ENCODE peak calls at places on chromosomes 2 and 18, in four cellular contexts. U is heart left ventricle, H is uterus, V is adrenal gland. Q is an unnamed sample.

GRCh38 chr2:164898475-164898874 is 56.9 kb downstream of the SLC38A11 start:
- DNase-seq in U (no peak), H (no peak), V (peak), Q (no peak)

GRCh38 chr18:49963217-49963616 is 149.9 kb upstream of the ACAA2 start:
- DNase-seq in U (no peak), H (no peak), V (no peak), Q (no peak)

GRCh38 chr2:37583867-37584266 is 87.6 kb downstream of the CDC42EP3 start:
- DNase-seq in U (no peak), H (no peak), V (no peak), Q (no peak)

GRCh38 chr2:69057660-69058059 is 44.7 kb downstream of the ANTXR1 start:
- DNase-seq in U (no peak), H (no peak), V (no peak), Q (no peak)

GRCh38 chr2:28117104-28117596 is 226.6 kb downstream of the BABAM2 start:
- DNase-seq in U (no peak), H (no peak), V (no peak), Q (no peak)

GRCh38 chr2:188610827-188611226 is 319.2 kb downstream of the GULP1 start:
- DNase-seq in U (no peak), H (no peak), V (no peak), Q (no peak)

GRCh38 chr2:149611100-149611820 is 23.7 kb upstream of the MMADHC start:
- DNase-seq in U (no peak), H (no peak), V (no peak), Q (no peak)

GRCh38 chr18:75005622-75006021 is 203.3 kb downstream of the PTGR3 start:
- DNase-seq in U (no peak), H (no peak), V (no peak), Q (no peak)

GRCh38 chr2:47297767-47298401 is 105.1 kb upstream of the MSH2 start:
- DNase-seq in U (no peak), H (no peak), V (no peak), Q (no peak)

GRCh38 chr2:88003074-88003755 is 13.1 kb downstream of the RNU2-63P start:
- DNase-seq in U (no peak), H (no peak), V (no peak), Q (no peak)

GRCh38 chr2:27249891-27250651 is 12.8 kb downstream of the SLC30A3 start:
- DNase-seq in U (peak), H (no peak), V (peak), Q (no peak)

GRCh38 chr2:20052872-20053281 is 1.4 kb upstream of the LAPTM4A start:
- DNase-seq in U (peak), H (peak), V (peak), Q (no peak)

GRCh38 chr2:20050104-20050711 is 1.2 kb downstream of the LAPTM4A start:
- DNase-seq in U (no peak), H (no peak), V (no peak), Q (no peak)

GRCh38 chr2:20052229-20052871 is 922 bp upstream of the LAPTM4A start:
- DNase-seq in U (no peak), H (no peak), V (no peak), Q (no peak)

GRCh38 chr2:20050712-20051517 is 513 bp downstream of the LAPTM4A start:
- DNase-seq in U (peak), H (peak), V (peak), Q (peak)

DNA sequence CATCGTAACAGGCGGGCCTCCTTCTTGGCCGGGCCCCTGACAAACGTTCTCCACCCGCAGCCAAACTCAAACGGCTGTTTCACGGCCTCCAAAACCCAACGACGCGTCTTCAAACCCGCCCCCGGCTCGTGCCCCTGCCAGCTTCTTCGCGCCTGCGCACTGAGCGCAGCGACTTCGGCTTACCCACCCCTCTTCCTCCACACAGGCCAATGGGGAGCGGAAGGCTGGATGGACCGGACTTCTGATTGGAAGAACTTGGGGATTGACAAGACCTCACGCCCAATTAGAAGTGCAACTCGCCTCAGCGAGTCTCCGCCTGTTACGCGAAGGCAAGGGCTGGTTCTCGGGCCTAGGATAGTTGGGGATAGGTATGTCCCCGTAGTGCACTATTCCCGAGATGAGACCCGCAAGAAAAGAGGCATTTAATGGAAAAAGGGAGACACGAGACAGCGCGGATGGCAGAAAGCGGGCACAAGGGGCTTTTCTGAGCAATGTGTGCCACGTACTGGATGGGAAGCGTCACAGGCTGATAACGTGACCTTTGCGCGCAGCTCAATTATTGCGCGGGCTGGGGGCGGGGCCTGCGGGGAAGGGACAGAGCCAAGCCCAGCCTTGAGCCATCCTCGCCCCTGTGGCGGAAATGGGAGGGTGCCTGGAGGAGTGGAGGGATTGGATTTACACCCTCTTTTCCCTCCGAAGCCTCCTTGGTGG is at the start of gene LAPTM4A:
- DNase-seq in U (peak), H (peak), V (peak), Q (peak)
- TF ChIP-seq POLR2A in U (peak), H (peak), V (peak), Q (peak)

DNA sequence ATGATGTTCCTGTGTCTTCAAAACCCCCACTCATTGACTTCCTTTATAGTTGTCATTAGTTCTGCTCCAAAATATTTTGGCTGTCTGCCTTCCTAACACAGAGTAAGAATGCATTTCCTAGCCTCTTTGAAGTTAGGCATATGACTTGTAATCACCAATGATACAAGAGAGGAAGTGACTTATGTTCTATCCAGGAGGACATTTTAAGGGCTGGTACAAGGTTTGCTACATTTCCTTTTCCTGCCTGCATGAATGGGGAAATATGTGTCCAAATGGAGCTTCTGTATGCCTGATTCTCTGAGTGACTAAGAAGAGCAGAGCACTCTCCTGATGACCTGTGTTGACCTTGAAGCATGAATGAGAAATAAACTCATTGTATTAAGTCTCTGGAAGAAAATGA is 115.1 kb downstream of the PLCL1 start:
- DNase-seq in U (no peak), H (no peak), V (no peak), Q (no peak)
- TF ChIP-seq POLR2A in U (no peak), H (no peak), V (no peak), Q (no peak)

GRCh38 chr2:54572636-54573531 is 116.8 kb downstream of the SPTBN1 start:
- DNase-seq in U (no peak), H (no peak), V (no peak), Q (no peak)

GRCh38 chr2:54573532-54573915 is 117.4 kb downstream of the SPTBN1 start:
- DNase-seq in U (no peak), H (no peak), V (no peak), Q (no peak)

GRCh38 chr2:54575379-54575888 is 119.3 kb downstream of the SPTBN1 start:
- DNase-seq in U (no peak), H (no peak), V (no peak), Q (no peak)

GRCh38 chr2:54574860-54575247 is 118.7 kb downstream of the SPTBN1 start:
- DNase-seq in U (no peak), H (no peak), V (no peak), Q (no peak)

GRCh38 chr2:54574107-54574859 is 118.2 kb downstream of the SPTBN1 start:
- DNase-seq in U (peak), H (no peak), V (peak), Q (no peak)
- TF ChIP-seq POLR2A in U (no peak), H (no peak), V (no peak), Q (no peak)

GRCh38 chr2:63218800-63219511 is 168.3 kb downstream of the OTX1 start:
- DNase-seq in U (no peak), H (no peak), V (no peak), Q (no peak)
- TF ChIP-seq POLR2A in U (no peak), H (no peak), V (no peak), Q (no peak)

DNA sequence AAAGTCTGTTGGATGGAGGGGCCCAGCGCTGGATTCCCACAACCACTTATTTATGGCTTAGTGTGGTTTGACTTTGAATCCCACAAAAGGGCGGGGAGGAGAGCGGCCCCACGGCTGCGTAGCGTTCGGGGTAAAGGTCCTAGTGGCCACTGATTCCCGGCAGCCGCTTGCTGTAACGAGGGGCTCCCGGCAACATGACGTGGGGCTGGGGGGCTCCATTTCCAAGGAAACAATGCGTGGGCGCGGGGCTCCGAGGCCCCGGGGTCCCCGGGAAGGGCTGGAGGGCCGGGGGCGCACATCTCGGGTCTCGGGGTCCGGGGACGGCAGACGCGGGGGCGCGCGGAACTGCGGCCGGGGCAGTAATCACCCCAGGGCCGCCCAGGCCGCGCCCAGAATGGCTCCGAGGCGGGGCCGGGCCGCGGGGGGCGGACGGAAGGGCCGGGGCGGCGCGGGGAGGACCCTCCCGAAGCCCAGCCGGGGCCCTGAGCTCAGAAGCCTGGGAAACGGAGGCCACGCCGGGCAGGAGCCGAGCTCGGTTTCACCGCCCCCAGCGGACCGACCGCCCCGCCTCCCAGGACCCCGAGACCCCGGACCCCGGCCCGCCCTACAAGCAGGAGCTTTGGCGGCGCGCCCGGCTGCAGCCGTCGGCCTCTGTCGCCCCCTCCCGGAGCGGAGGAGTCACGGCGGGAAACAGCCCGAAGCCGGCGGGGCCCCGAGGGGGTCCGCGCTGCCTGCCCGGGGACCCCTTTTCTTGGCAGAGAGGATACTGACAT is 11.9 kb upstream of the MLPH start:
- DNase-seq in U (peak), H (peak), V (peak), Q (peak)
- TF ChIP-seq POLR2A in U (peak), H (peak), V (no peak), Q (peak)

GRCh38 chr2:218289639-218290315 is 2.5 kb downstream of the TMBIM1 start:
- DNase-seq in U (no peak), H (no peak), V (peak), Q (no peak)

GRCh38 chr2:218290316-218291261 is 1.7 kb downstream of the TMBIM1 start:
- DNase-seq in U (no peak), H (no peak), V (no peak), Q (no peak)

GRCh38 chr2:218285604-218286003 is 6.7 kb downstream of the TMBIM1 start:
- DNase-seq in U (peak), H (peak), V (peak), Q (no peak)

GRCh38 chr2:218284106-218284811 is 8.0 kb downstream of the TMBIM1 start:
- DNase-seq in U (no peak), H (peak), V (peak), Q (peak)

DNA sequence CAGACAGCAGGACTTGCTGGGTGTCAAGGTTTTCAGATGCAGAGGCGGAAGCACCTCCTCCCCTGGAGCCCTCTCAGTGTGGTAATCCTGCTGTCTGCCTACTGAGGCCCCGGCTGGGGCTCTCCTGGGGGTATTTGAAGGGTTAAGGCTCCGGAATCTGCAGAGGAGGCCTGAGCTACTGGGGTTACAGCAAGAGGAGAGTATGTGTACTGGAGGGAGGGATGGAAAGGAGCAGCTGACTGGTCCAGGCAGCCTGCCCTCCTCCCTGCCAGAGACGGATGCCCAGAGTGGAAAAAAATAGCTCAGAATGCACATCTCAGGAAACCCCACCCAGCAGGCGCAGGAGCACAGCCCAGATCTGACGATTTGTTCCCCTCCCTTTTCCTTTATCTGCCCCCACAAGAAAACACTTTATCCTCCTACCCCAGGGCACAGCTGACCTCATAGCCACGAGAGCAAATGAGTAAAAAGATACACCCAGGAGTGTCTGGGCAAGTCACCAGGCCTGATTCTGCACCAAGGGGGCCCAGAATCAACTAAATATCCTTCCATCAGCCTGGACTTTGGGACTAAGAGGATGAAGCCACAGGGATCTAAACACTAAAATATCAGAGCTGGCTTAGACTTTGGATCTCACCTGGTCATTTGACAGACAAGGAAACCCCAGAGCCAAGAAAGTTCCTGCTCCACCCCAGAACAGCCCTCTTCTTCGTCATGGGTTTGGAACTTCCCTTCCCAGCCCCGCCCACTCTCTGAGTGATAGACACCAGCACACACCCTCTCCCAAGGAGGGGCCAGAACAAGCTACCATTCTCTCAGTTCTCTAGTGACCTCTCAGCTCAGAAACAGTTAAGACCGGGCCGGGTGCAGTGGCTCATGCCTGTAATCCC is 5.5 kb downstream of the TMBIM1 start:
- DNase-seq in U (peak), H (peak), V (peak), Q (peak)
- TF ChIP-seq POLR2A in U (peak), H (peak), V (no peak), Q (peak)